ENCODE peak calls at places on chromosomes 11 and 22, in five cellular contexts. One of them, this sample, is unnamed.

GRCh38 chr11:34358666-34359547 is 1.1 kb upstream of the ABTB2 start:
- DNase-seq in adrenal gland: peak; percentile 86
- DNase-seq in kidney: peak; percentile 92
- DNase-seq in right atrium auricular region: peak; percentile 83
- DNase-seq in sigmoid colon: peak; percentile 88
- DNase-seq in this sample: peak; percentile 97

GRCh38 chr11:67027483-67027930 is 4.6 kb downstream of the SYT12 start:
- DNase-seq in adrenal gland: no peak
- DNase-seq in kidney: no peak
- DNase-seq in right atrium auricular region: no peak
- DNase-seq in sigmoid colon: no peak
- DNase-seq in this sample: peak; percentile 72

GRCh38 chr22:22507743-22508273 is 734 bp downstream of the ZNF280B start:
- DNase-seq in adrenal gland: peak; percentile 1
- DNase-seq in kidney: no peak
- DNase-seq in right atrium auricular region: no peak
- DNase-seq in sigmoid colon: no peak
- DNase-seq in this sample: peak; percentile 56

GRCh38 chr22:44132724-44133123 is 48.0 kb upstream of the PARVG start:
- DNase-seq in adrenal gland: no peak
- DNase-seq in kidney: peak; percentile 21
- DNase-seq in right atrium auricular region: no peak
- DNase-seq in sigmoid colon: peak; percentile 40
- DNase-seq in this sample: no peak

GRCh38 chr11:61020706-61021235 is 49.3 kb downstream of the CD6 start:
- DNase-seq in adrenal gland: no peak
- DNase-seq in kidney: no peak
- DNase-seq in right atrium auricular region: no peak
- DNase-seq in sigmoid colon: no peak
- DNase-seq in this sample: no peak

GRCh38 chr11:130338667-130339066 is 23.9 kb upstream of the ZBTB44 start:
- DNase-seq in adrenal gland: no peak
- DNase-seq in kidney: no peak
- DNase-seq in right atrium auricular region: no peak
- DNase-seq in sigmoid colon: no peak
- DNase-seq in this sample: no peak

GRCh38 chr11:128579790-128580504 is 7.4 kb downstream of the ETS1 start:
- DNase-seq in adrenal gland: no peak
- DNase-seq in kidney: no peak
- DNase-seq in right atrium auricular region: no peak
- DNase-seq in sigmoid colon: no peak
- DNase-seq in this sample: no peak

GRCh38 chr22:30221121-30221992 is 25.2 kb downstream of the LIF start:
- DNase-seq in adrenal gland: no peak
- DNase-seq in kidney: no peak
- DNase-seq in right atrium auricular region: no peak
- DNase-seq in sigmoid colon: no peak
- DNase-seq in this sample: no peak

GRCh38 chr11:7689239-7689638 is 15.9 kb upstream of the CYB5R2 start:
- DNase-seq in adrenal gland: no peak
- DNase-seq in kidney: no peak
- DNase-seq in right atrium auricular region: no peak
- DNase-seq in sigmoid colon: no peak
- DNase-seq in this sample: peak; percentile 73

GRCh38 chr11:68044898-68045351 is 6.1 kb downstream of the TCIRG1 start:
- DNase-seq in adrenal gland: no peak
- DNase-seq in kidney: no peak
- DNase-seq in right atrium auricular region: no peak
- DNase-seq in sigmoid colon: no peak
- DNase-seq in this sample: no peak

GRCh38 chr11:131717616-131718015 is 347.2 kb downstream of the NTM start:
- DNase-seq in adrenal gland: no peak
- DNase-seq in kidney: no peak
- DNase-seq in right atrium auricular region: no peak
- DNase-seq in sigmoid colon: no peak
- DNase-seq in this sample: no peak

GRCh38 chr11:2522636-2523255 is 77.9 kb downstream of the KCNQ1 start:
- DNase-seq in adrenal gland: peak; percentile 31
- DNase-seq in kidney: peak; percentile 57
- DNase-seq in right atrium auricular region: peak; percentile 36
- DNase-seq in sigmoid colon: peak; percentile 50
- DNase-seq in this sample: no peak

GRCh38 chr22:46734830-46735453 is 3.1 kb downstream of the CERK start:
- DNase-seq in adrenal gland: peak; percentile 61
- DNase-seq in kidney: no peak
- DNase-seq in right atrium auricular region: no peak
- DNase-seq in sigmoid colon: no peak
- DNase-seq in this sample: peak; percentile 18
- H3K4me1 ChIP-seq in adrenal gland: peaks cover 81% of the 10 kb centered on the region
- H3K4me1 ChIP-seq in kidney: peaks cover 55% of the 10 kb centered on the region
- H3K4me1 ChIP-seq in right atrium auricular region: peaks cover 88% of the 10 kb centered on the region
- H3K4me1 ChIP-seq in sigmoid colon: peaks cover 63% of the 10 kb centered on the region
- H3K4me1 ChIP-seq in this sample: peaks cover 29% of the 10 kb centered on the region

GRCh38 chr11:44568706-44569473 is 3.4 kb downstream of the CD82 start:
- DNase-seq in adrenal gland: peak; percentile 87
- DNase-seq in kidney: peak; percentile 86
- DNase-seq in right atrium auricular region: peak; percentile 91
- DNase-seq in sigmoid colon: peak; percentile 84
- DNase-seq in this sample: peak; percentile 55

GRCh38 chr11:44572884-44573283 is 7.4 kb downstream of the CD82 start:
- DNase-seq in adrenal gland: no peak
- DNase-seq in kidney: no peak
- DNase-seq in right atrium auricular region: no peak
- DNase-seq in sigmoid colon: no peak
- DNase-seq in this sample: peak; percentile 47

GRCh38 chr11:44568358-44568705 is 2.9 kb downstream of the CD82 start:
- DNase-seq in adrenal gland: no peak
- DNase-seq in kidney: no peak
- DNase-seq in right atrium auricular region: no peak
- DNase-seq in sigmoid colon: peak; percentile 56
- DNase-seq in this sample: no peak

GRCh38 chr11:44572431-44572830 is 7.0 kb downstream of the CD82 start:
- DNase-seq in adrenal gland: no peak
- DNase-seq in kidney: no peak
- DNase-seq in right atrium auricular region: no peak
- DNase-seq in sigmoid colon: no peak
- DNase-seq in this sample: no peak

DNA sequence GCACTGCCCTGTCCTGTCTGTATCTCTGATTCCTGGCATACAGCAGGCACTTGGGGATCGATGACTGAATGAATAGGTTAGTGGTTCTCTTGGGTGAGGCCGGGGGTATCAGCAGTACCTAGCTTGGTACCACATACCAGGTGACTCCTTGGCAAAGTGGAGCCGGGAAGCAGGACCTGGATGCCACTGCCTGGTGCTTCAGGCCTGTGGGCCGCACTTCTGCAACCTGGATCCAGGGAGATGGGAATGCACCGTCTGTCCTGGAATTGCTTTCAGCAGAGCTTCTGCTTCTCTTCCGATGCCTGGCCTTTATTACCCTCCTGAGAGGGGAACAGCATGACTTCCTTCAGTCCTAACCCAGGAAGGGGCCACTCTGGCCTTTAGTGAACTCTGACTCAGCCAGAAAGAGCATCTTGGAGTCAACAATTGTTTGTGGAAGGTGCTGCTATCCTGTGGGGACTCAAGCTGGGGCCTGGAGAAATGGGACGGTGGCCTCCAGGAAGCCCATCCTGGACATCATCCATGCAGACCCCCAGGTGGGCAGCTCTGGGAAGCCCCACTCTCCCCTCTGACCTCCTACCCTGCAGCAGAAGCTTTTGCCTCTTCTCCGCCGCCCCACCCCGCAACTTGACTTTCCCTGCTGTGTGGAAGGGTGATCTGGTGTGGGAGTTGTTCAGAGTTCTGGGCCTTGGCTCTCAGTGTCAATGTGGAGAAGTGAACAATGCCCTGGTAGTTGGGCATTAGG is 5.1 kb downstream of the CD82 start:
- DNase-seq in adrenal gland: no peak
- DNase-seq in kidney: no peak
- DNase-seq in right atrium auricular region: no peak
- DNase-seq in sigmoid colon: no peak
- DNase-seq in this sample: no peak
- H3K4me1 ChIP-seq in adrenal gland: peaks cover 20% of the 10 kb centered on the region
- H3K4me1 ChIP-seq in kidney: peaks cover 9% of the 10 kb centered on the region
- H3K4me1 ChIP-seq in right atrium auricular region: peaks cover 58% of the 10 kb centered on the region
- H3K4me1 ChIP-seq in sigmoid colon: peaks cover 52% of the 10 kb centered on the region
- H3K4me1 ChIP-seq in this sample: peaks cover 3% of the 10 kb centered on the region

DNA sequence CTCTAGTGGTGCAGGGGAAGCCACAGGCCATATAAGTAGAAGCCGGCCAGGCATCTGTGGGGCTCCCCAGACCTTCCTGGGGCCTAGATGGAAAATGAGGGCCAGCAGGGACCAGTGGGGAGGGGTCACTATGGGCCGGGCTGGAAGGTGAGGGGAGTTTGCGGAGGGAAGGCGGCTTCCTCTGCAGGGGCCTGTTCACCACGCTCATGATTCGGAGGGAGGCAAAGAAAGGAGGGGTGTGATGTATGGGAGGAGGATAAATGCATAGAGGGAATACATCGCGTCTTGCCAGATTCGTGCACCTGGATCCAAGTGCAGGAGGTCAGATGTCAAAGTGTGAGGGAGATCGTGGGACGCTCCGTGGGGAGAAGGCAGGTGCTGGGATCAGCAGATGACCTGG is 6.9 kb downstream of the SLC16A8 start:
- DNase-seq in adrenal gland: no peak
- DNase-seq in kidney: peak; percentile 52
- DNase-seq in right atrium auricular region: no peak
- DNase-seq in sigmoid colon: no peak
- DNase-seq in this sample: no peak
- H3K4me1 ChIP-seq in adrenal gland: peaks cover 13% of the 10 kb centered on the region
- H3K4me1 ChIP-seq in kidney: peaks cover 8% of the 10 kb centered on the region
- H3K4me1 ChIP-seq in right atrium auricular region: peaks cover 16% of the 10 kb centered on the region
- H3K4me1 ChIP-seq in sigmoid colon: peaks cover 15% of the 10 kb centered on the region
- H3K4me1 ChIP-seq in this sample: peaks cover 10% of the 10 kb centered on the region

GRCh38 chr11:16958833-16959232 is 55.4 kb downstream of the PLEKHA7 start:
- DNase-seq in adrenal gland: no peak
- DNase-seq in kidney: no peak
- DNase-seq in right atrium auricular region: peak; percentile 26
- DNase-seq in sigmoid colon: no peak
- DNase-seq in this sample: no peak

GRCh38 chr11:16956538-16957153 is 57.6 kb downstream of the PLEKHA7 start:
- DNase-seq in adrenal gland: no peak
- DNase-seq in kidney: no peak
- DNase-seq in right atrium auricular region: no peak
- DNase-seq in sigmoid colon: no peak
- DNase-seq in this sample: peak; percentile 80

GRCh38 chr11:16959528-16960100 is 54.6 kb downstream of the PLEKHA7 start:
- DNase-seq in adrenal gland: no peak
- DNase-seq in kidney: no peak
- DNase-seq in right atrium auricular region: peak; percentile 28
- DNase-seq in sigmoid colon: no peak
- DNase-seq in this sample: no peak

DNA sequence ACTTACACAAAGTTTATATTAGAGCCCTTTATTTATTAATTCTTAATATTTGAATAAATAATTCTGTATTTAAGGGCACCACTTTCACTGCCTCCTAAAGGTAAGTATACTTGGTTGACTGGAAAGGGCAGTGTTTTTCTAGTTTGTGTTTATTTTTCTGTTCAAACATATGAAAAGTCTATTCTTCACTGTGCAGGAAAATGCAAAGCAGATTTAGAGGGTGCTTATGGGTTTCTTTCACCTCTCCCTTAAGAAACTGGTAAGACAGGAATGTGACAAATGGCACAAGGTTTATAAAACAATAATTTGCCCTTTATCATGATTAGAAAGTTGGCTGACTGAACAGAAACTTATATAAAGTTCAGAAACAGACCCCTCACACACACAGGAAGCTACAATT is 60.6 kb downstream of the PLEKHA7 start:
- DNase-seq in adrenal gland: no peak
- DNase-seq in kidney: no peak
- DNase-seq in right atrium auricular region: no peak
- DNase-seq in sigmoid colon: no peak
- DNase-seq in this sample: no peak
- H3K4me1 ChIP-seq in adrenal gland: no peaks in the 10 kb centered on the region
- H3K4me1 ChIP-seq in kidney: peaks cover 13% of the 10 kb centered on the region
- H3K4me1 ChIP-seq in right atrium auricular region: no peaks in the 10 kb centered on the region
- H3K4me1 ChIP-seq in sigmoid colon: no peaks in the 10 kb centered on the region
- H3K4me1 ChIP-seq in this sample: peaks cover 8% of the 10 kb centered on the region

This sample was measured in trophoblast cell.